ENCODE peak calls at places on chromosomes 16 and 17, in eight cellular contexts. Q is activated T-cell treated with anti-CD3 and anti-CD28 coated beads, Interleukin-2, amount 50 U/mL, for 4 hours; H is SK-N-SH treated with all-trans-retinoic acid at 6 μM for 48 hours; K is effector memory CD8-positive, alpha-beta T cell; U is natural killer cell; A is pancreas; V is stimulated activated naive CD8-positive, alpha-beta T cell treated with anti-CD3 and anti-CD28 coated beads, Interleukin-15, Interleukin-2, amounts not matched to agents 100 U/mL and 50 U/mL, for 24 hours; X is omental fat pad. F is an unnamed sample.
A peak's percentile ranks its signal among the peaks of the same experiment; 100 is the strongest.

GRCh38 chr16:12869681-12870427 is 31.5 kb upstream of the SHISA9 start:
- ATAC-seq in U (no peak), X (no peak), A (no peak), Q (no peak), V (no peak), K (no peak), H (no peak), F (no peak)

GRCh38 chr17:58336456-58337094 is 8.0 kb upstream of the TSPOAP1 start:
- ATAC-seq in X (no peak), V (no peak), K (no peak), U (no peak), H (no peak), A (no peak), Q (no peak), F (no peak)

GRCh38 chr16:9040766-9041430 is 50.5 kb upstream of the HAPSTR1 start:
- ATAC-seq in K (no peak), H (no peak), A (no peak), U (no peak), Q (no peak), X (no peak), V (no peak), F (no peak)

GRCh38 chr16:69865701-69866100 is 85.4 kb upstream of the CLEC18A start:
- ATAC-seq in X (no peak), K (no peak), A (no peak), H (no peak), U (no peak), V (no peak), Q (no peak), F (no peak)

GRCh38 chr17:11899494-11899893 is 97.8 kb downstream of the ZNF18 start:
- ATAC-seq in K (no peak), U (no peak), X (no peak), V (no peak), H (no peak), Q (no peak), A (no peak), F (no peak)

GRCh38 chr17:51548125-51548524 is 287.8 kb downstream of the UTP18 start:
- ATAC-seq in V (no peak), U (no peak), H (no peak), Q (no peak), X (no peak), K (no peak), A (no peak), F (no peak)

GRCh38 chr17:14301279-14301760 is 439 bp downstream of the HS3ST3B1 start:
- ATAC-seq in K (peak; percentile 3), V (peak; percentile 1), A (peak; percentile 31), H (peak; percentile 2), X (no peak), U (peak; percentile 1), Q (peak; percentile 12), F (peak; percentile 6)

GRCh38 chr17:71496552-71496951 is 624.3 kb upstream of the SOX9 start:
- ATAC-seq in Q (no peak), V (no peak), U (no peak), A (no peak), H (no peak), K (no peak), X (no peak), F (no peak)

GRCh38 chr17:2042355-2042929 is 620 bp downstream of the OVCA2 start:
- ATAC-seq in V (no peak), Q (no peak), K (no peak), X (peak; percentile 9), H (peak; percentile 18), A (peak; percentile 5), U (no peak), F (no peak)